ENCODE peak calls at places on chromosome 1, in ten cellular contexts. K, U, N, X, D, F, J, C, O and T are unnamed samples.

GRCh38 chr1:13801232-13801631 is 101.2 kb downstream of the PRDM2 start:
- DNase-seq in N (peak; percentile 32), U (no peak), D (no peak), C (no peak), X (no peak), F (peak; percentile 49), J (no peak), O (no peak), K (no peak), T (no peak)

GRCh38 chr1:61013953-61014667 is 68.3 kb upstream of the NFIA start:
- DNase-seq in C (no peak), K (no peak), O (no peak), N (no peak), X (no peak), J (no peak), U (no peak), F (no peak), D (no peak), T (no peak)

GRCh38 chr1:29503441-29503840 is 267.1 kb downstream of the PTPRU start:
- DNase-seq in N (no peak), F (peak; percentile 88), U (no peak), O (no peak), K (no peak), C (peak; percentile 31), X (no peak), D (no peak), J (no peak), T (no peak)

GRCh38 chr1:234769284-234769998 is 159.5 kb upstream of the IRF2BP2 start:
- DNase-seq in D (no peak), X (no peak), N (no peak), U (no peak), O (no peak), J (no peak), C (no peak), F (no peak), K (no peak), T (no peak)

GRCh38 chr1:65422241-65423203 is 2.1 kb downstream of the LEPR start:
- DNase-seq in N (no peak), C (no peak), J (no peak), X (no peak), K (no peak), U (no peak), O (no peak), F (no peak), D (no peak), T (no peak)

GRCh38 chr1:108858541-108858940 is 1.6 kb upstream of the AKNAD1 start:
- DNase-seq in N (no peak), J (no peak), D (no peak), O (no peak), X (no peak), C (no peak), K (no peak), U (no peak), F (no peak), T (no peak)

GRCh38 chr1:54973205-54973921 is 7.1 kb upstream of the TMEM61 start:
- DNase-seq in F (no peak), N (peak; percentile 59), U (no peak), C (peak; percentile 70), X (no peak), O (no peak), D (no peak), J (no peak), K (peak; percentile 48), T (no peak)

GRCh38 chr1:10897321-10897980 is 101.0 kb upstream of the CASZ1 start:
- DNase-seq in J (no peak), N (no peak), C (peak; percentile 41), U (no peak), O (no peak), D (no peak), F (no peak), X (no peak), K (no peak), T (no peak)

GRCh38 chr1:168345939-168346338 is 65.3 kb downstream of the TBX19 start:
- DNase-seq in U (no peak), F (no peak), C (no peak), D (no peak), N (no peak), K (no peak), O (no peak), X (no peak), J (no peak), T (no peak)

GRCh38 chr1:62508187-62508758 is 71.4 kb downstream of the USP1 start:
- DNase-seq in J (no peak), D (no peak), X (peak; percentile 42), O (peak; percentile 7), C (no peak), F (peak; percentile 23), U (no peak), N (peak; percentile 74), K (no peak), T (peak; percentile 41)